ENCODE peak calls at places on chromosomes 12 and 14, in six cellular contexts. K is body of pancreas; F is fibroblast of lung; D is right lobe of liver; P is activated naive CD4-positive, alpha-beta T cell treated with anti-CD3 and anti-CD28 coated beads, Interleukin-2, amount 50 U/mL, for 72 hours; L is NCI-H1092. N is an unnamed sample.

GRCh38 chr12:102702447-102703114 is 214.5 kb downstream of the PAH start:
- DNase-seq in L (no peak), F (peak; percentile 50), D (peak; percentile 47), K (peak; percentile 63), P (peak; percentile 18), N (no peak)

GRCh38 chr12:94753071-94753779 is 102.9 kb upstream of the TMCC3 start:
- DNase-seq in L (no peak), D (peak; percentile 68), K (no peak), F (peak; percentile 30), P (no peak), N (no peak)

GRCh38 chr12:3323002-3323685 is 167.9 kb upstream of the PRMT8 start:
- DNase-seq in F (no peak), L (no peak), K (no peak), D (no peak), P (no peak), N (no peak)

GRCh38 chr12:24903305-24904088 is 45.4 kb downstream of the BCAT1 start:
- DNase-seq in K (no peak), P (no peak), D (no peak), L (no peak), F (peak; percentile 33), N (no peak)

GRCh38 chr12:90978117-90978770 is 23.3 kb upstream of the CCER1 start:
- DNase-seq in L (no peak), K (no peak), F (peak; percentile 58), D (no peak), P (no peak), N (peak; percentile 71)

GRCh38 chr12:28568083-28568482 is 377.8 kb downstream of the CCDC91 start:
- DNase-seq in L (no peak), K (no peak), P (no peak), F (peak; percentile 94), D (no peak), N (peak; percentile 97)

GRCh38 chr14:65361920-65362319 is 50.6 kb upstream of the FUT8 start:
- DNase-seq in P (no peak), F (peak; percentile 78), L (no peak), K (no peak), D (no peak), N (no peak)

GRCh38 chr12:107894589-107894988 is 120.1 kb downstream of the ASCL4 start:
- DNase-seq in D (no peak), F (no peak), K (no peak), L (no peak), P (no peak), N (no peak)

GRCh38 chr12:3218150-3218845 is 141.1 kb downstream of the TSPAN9 start:
- DNase-seq in L (peak; percentile 78), P (no peak), K (peak; percentile 44), D (peak; percentile 69), F (peak; percentile 76), N (peak; percentile 57)

GRCh38 chr14:50943943-50944646 is at the start of gene PYGL:
- DNase-seq in L (peak; percentile 33), D (peak; percentile 92), P (peak; percentile 34), F (peak; percentile 76), K (peak; percentile 67), N (peak; percentile 78)

GRCh38 chr12:107477018-107477417 is 208.6 kb upstream of the PWP1 start:
- DNase-seq in L (no peak), D (no peak), K (no peak), F (no peak), P (no peak), N (no peak)

GRCh38 chr12:86914716-86915115 is 658.5 kb upstream of the MGAT4C start:
- DNase-seq in K (no peak), F (peak; percentile 44), D (no peak), P (no peak), L (no peak), N (peak; percentile 60)

GRCh38 chr14:55075628-55076027 is 24.2 kb downstream of the MAPK1IP1L start:
- DNase-seq in D (no peak), K (no peak), L (no peak), P (no peak), F (peak; percentile 67), N (no peak)

GRCh38 chr12:87678453-87678852 is 350.7 kb downstream of the C12orf50 start:
- DNase-seq in P (no peak), F (peak; percentile 30), L (no peak), K (no peak), D (no peak), N (peak; percentile 76)

GRCh38 chr12:113684053-113684907 is 212.6 kb upstream of the LHX5 start:
- DNase-seq in K (no peak), P (no peak), D (no peak), L (no peak), F (peak; percentile 13), N (no peak)

GRCh38 chr12:131057722-131058515 is 104.2 kb downstream of the ADGRD1 start:
- DNase-seq in F (no peak), K (no peak), L (no peak), D (no peak), P (no peak), N (no peak)

GRCh38 chr12:125720961-125721360 is 655.7 kb downstream of the AACS start:
- DNase-seq in L (no peak), K (no peak), P (no peak), F (no peak), D (no peak), N (no peak)

GRCh38 chr12:117695956-117696355 is 272.8 kb downstream of the KSR2 start:
- DNase-seq in D (no peak), K (no peak), L (no peak), P (no peak), F (no peak), N (no peak)

GRCh38 chr12:121738340-121738858 is 25.8 kb downstream of the TMEM120B start:
- DNase-seq in D (no peak), K (no peak), L (no peak), P (no peak), F (no peak), N (no peak)

GRCh38 chr14:57244103-57244502 is 24.6 kb downstream of the EXOC5 start:
- DNase-seq in P (no peak), L (no peak), D (no peak), F (peak; percentile 43), K (no peak), N (no peak)